ENCODE peak calls at places on chromosomes 3 and 15, in six cellular contexts. P, T, J, D, L and M are unnamed samples.

GRCh38 chr15:31292391-31293020 is 34.1 kb upstream of the KLF13 start:
- DNase-seq in P (no peak), T (no peak), J (no peak), D (no peak), L (no peak), M (no peak)

GRCh38 chr3:123028233-123028828 is 768 bp upstream of the SEMA5B start:
- DNase-seq in P (peak), T (no peak), J (no peak), D (peak), L (peak), M (peak)

GRCh38 chr15:72365844-72366243 is 10.0 kb downstream of the HEXA start:
- DNase-seq in P (no peak), T (no peak), J (no peak), D (no peak), L (no peak), M (no peak)

GRCh38 chr3:100518983-100519382 is 26.6 kb downstream of the TMEM45A start:
- DNase-seq in P (peak), T (no peak), J (no peak), D (peak), L (peak), M (no peak)

GRCh38 chr3:145981057-145981456 is 179.9 kb downstream of the PLOD2 start:
- DNase-seq in P (peak), T (no peak), J (no peak), D (peak), L (no peak), M (no peak)

GRCh38 chr3:57298041-57298440 is 5.6 kb upstream of the ASB14 start:
- DNase-seq in P (no peak), T (peak), J (no peak), D (peak), L (peak), M (no peak)

GRCh38 chr3:111963424-111963823 is 15.4 kb upstream of the ABHD10 start:
- DNase-seq in P (peak), T (no peak), J (peak), D (peak), L (peak), M (peak)

GRCh38 chr3:186506846-186507245 is 37.3 kb downstream of the CRYGS start:
- DNase-seq in P (no peak), T (peak), J (no peak), D (no peak), L (no peak), M (no peak)

GRCh38 chr3:56118968-56119367 is 349.3 kb downstream of the ERC2 start:
- DNase-seq in P (peak), T (no peak), J (no peak), D (no peak), L (no peak), M (no peak)

GRCh38 chr15:43516801-43517353 is 531 bp upstream of the MAP1A start:
- DNase-seq in P (peak), T (no peak), J (no peak), D (peak), L (peak), M (no peak)

GRCh38 chr3:197458179-197458707 is 97.5 kb downstream of the BDH1 start:
- DNase-seq in P (no peak), T (peak), J (no peak), D (no peak), L (no peak), M (no peak)

GRCh38 chr3:194574639-194575483 is 58.4 kb downstream of the TMEM44 start:
- DNase-seq in P (peak), T (no peak), J (no peak), D (peak), L (peak), M (no peak)

GRCh38 chr3:134544306-134544705 is 58.4 kb downstream of the CEP63 start:
- DNase-seq in P (no peak), T (no peak), J (no peak), D (peak), L (no peak), M (no peak)

GRCh38 chr15:32717290-32718081 is at the start of gene GREM1:
- DNase-seq in P (peak), T (no peak), J (no peak), D (no peak), L (peak), M (no peak)

GRCh38 chr3:197501496-197501878 is 54.3 kb downstream of the BDH1 start:
- DNase-seq in P (peak), T (no peak), J (no peak), D (peak), L (peak), M (no peak)

GRCh38 chr3:77563012-77563411 is 523.1 kb downstream of the ROBO2 start:
- DNase-seq in P (no peak), T (no peak), J (no peak), D (no peak), L (no peak), M (no peak)

GRCh38 chr3:86175593-86175992 is 815.4 kb downstream of the VGLL3 start:
- DNase-seq in P (no peak), T (no peak), J (no peak), D (no peak), L (no peak), M (no peak)

GRCh38 chr15:70863450-70864218 is 9.7 kb upstream of the LARP6 start:
- DNase-seq in P (peak), T (no peak), J (peak), D (peak), L (peak), M (no peak)

GRCh38 chr3:160691962-160692361 is 15.0 kb downstream of the ARL14 start:
- DNase-seq in P (no peak), T (no peak), J (no peak), D (no peak), L (no peak), M (no peak)

GRCh38 chr15:91855684-91856553 is 2.4 kb downstream of the SLCO3A1 start:
- DNase-seq in P (no peak), T (no peak), J (no peak), D (no peak), L (peak), M (no peak)

GRCh38 chr15:75061272-75061671 is 37.9 kb downstream of the PPCDC start:
- DNase-seq in P (peak), T (no peak), J (no peak), D (peak), L (peak), M (no peak)

GRCh38 chr3:64033033-64033432 is 9.7 kb upstream of the PSMD6 start:
- DNase-seq in P (no peak), T (no peak), J (no peak), D (no peak), L (no peak), M (no peak)

GRCh38 chr3:54888873-54889272 is 39.0 kb downstream of the LRTM1 start:
- DNase-seq in P (no peak), T (no peak), J (no peak), D (peak), L (no peak), M (no peak)